ENCODE peak calls at places on chromosomes 4 and X, in nine cellular contexts. O is HCT116; S is osteocyte; U is left colon; Y is activated T-cell treated with anti-CD3 and anti-CD28 coated beads, Interleukin-2, amount 50 U/mL, for 24 hours; Z is AG20443; D is M059J; X is lower leg skin; P is skeletal muscle cell. B is an unnamed sample.

GRCh38 chrX:149799095-149799721 is 17.5 kb downstream of the MAGEA9 start:
- DNase-seq in S (no peak), P (no peak), O (no peak), D (no peak), U (no peak), Z (no peak), Y (no peak), X (no peak), B (no peak)

GRCh38 chr4:71411976-71412375 is 73.2 kb downstream of the SLC4A4 start:
- DNase-seq in Y (no peak), D (peak), X (no peak), P (no peak), S (no peak), Z (no peak), U (no peak), O (no peak), B (no peak)

GRCh38 chr4:170027181-170027829 is 1.1 kb upstream of the MFAP3L start:
- DNase-seq in P (peak), X (peak), S (peak), O (peak), U (peak), D (peak), Y (peak), Z (peak), B (peak)

GRCh38 chr4:31791666-31792065 is 1071.5 kb downstream of the PCDH7 start:
- DNase-seq in D (no peak), P (no peak), Y (no peak), S (no peak), O (no peak), Z (no peak), X (no peak), U (no peak), B (no peak)

GRCh38 chr4:99845708-99846469 is 29.3 kb downstream of the DAPP1 start:
- DNase-seq in U (no peak), D (no peak), P (no peak), X (no peak), Y (no peak), S (no peak), O (no peak), Z (no peak), B (no peak)

GRCh38 chr4:23962462-23962861 is 72.6 kb upstream of the PPARGC1A start:
- DNase-seq in Y (no peak), S (no peak), Z (no peak), U (no peak), P (no peak), O (no peak), X (no peak), D (no peak), B (no peak)

GRCh38 chr4:30757357-30757756 is 37.2 kb downstream of the PCDH7 start:
- DNase-seq in Z (peak), S (no peak), O (peak), U (no peak), P (peak), D (peak), X (no peak), Y (no peak), B (no peak)

GRCh38 chr4:87835192-87835591 is 2.4 kb downstream of the MEPE start:
- DNase-seq in Y (no peak), Z (no peak), U (no peak), O (no peak), S (no peak), X (no peak), D (no peak), P (no peak), B (no peak)

GRCh38 chrX:12548746-12549145 is 242.5 kb upstream of the PRPS2 start:
- DNase-seq in O (no peak), D (peak), S (no peak), P (no peak), Y (no peak), Z (peak), U (no peak), X (no peak), B (no peak)

GRCh38 chr4:146029939-146030710 is 91.5 kb upstream of the ZNF827 start:
- DNase-seq in D (no peak), O (no peak), X (no peak), U (peak), Y (no peak), Z (no peak), P (no peak), S (no peak), B (no peak)

GRCh38 chr4:116202524-116202923 is 882.9 kb downstream of the TRAM1L1 start:
- DNase-seq in Y (no peak), O (no peak), S (no peak), Z (no peak), P (no peak), D (no peak), U (no peak), X (no peak), B (no peak)

GRCh38 chr4:42570221-42570620 is 86.7 kb downstream of the ATP8A1 start:
- DNase-seq in O (no peak), X (peak), Y (no peak), S (no peak), U (peak), P (no peak), D (no peak), Z (no peak), B (no peak)

GRCh38 chr4:147768113-147768512 is 36.2 kb downstream of the ARHGAP10 start:
- DNase-seq in X (no peak), U (no peak), D (peak), Y (no peak), P (peak), O (no peak), Z (peak), S (no peak), B (peak)

GRCh38 chrX:38061335-38061734 is 55.0 kb downstream of the SYTL5 start:
- DNase-seq in O (peak), Y (no peak), S (no peak), Z (no peak), U (no peak), P (no peak), D (peak), X (no peak), B (no peak)

GRCh38 chr4:18025263-18025662 is 3.7 kb upstream of the LCORL start:
- DNase-seq in S (no peak), D (no peak), Z (no peak), P (no peak), O (no peak), Y (no peak), U (no peak), X (no peak), B (no peak)

GRCh38 chrX:47283015-47283771 is 50.4 kb downstream of the USP11 start:
- DNase-seq in P (peak), Z (peak), U (no peak), D (peak), X (no peak), S (no peak), Y (no peak), O (no peak), B (no peak)

GRCh38 chr4:143335979-143336827 is 473 bp upstream of the GAB1 start:
- DNase-seq in U (peak), O (no peak), S (peak), D (peak), P (peak), X (peak), Z (peak), Y (peak), B (peak)

GRCh38 chr4:126395661-126396060 is 1080.9 kb downstream of the FAT4 start:
- DNase-seq in P (peak), D (peak), U (no peak), Z (no peak), X (no peak), Y (no peak), O (no peak), S (no peak), B (no peak)

B was measured in pulmonary artery endothelial cell.